ENCODE peak calls at places on chromosomes 2 and 18, in six cellular contexts. One of them, this sample, is unnamed.

GRCh38 chr2:134080759-134081158 is 173.1 kb upstream of the MGAT5 start:
- DNase-seq in right atrium auricular region: no peak
- DNase-seq in stomach: no peak
- DNase-seq in bronchial epithelial cell: no peak
- DNase-seq in astrocyte of the spinal cord: no peak
- DNase-seq in IMR-90: no peak
- DNase-seq in this sample: no peak

GRCh38 chr18:24270358-24270936 is 127.2 kb downstream of the OSBPL1A start:
- DNase-seq in right atrium auricular region: no peak
- DNase-seq in stomach: no peak
- DNase-seq in bronchial epithelial cell: peak; percentile 6
- DNase-seq in astrocyte of the spinal cord: peak; percentile 15
- DNase-seq in IMR-90: peak; percentile 8
- DNase-seq in this sample: no peak

GRCh38 chr18:54679318-54680149 is 88.5 kb downstream of the DYNAP start:
- DNase-seq in right atrium auricular region: no peak
- DNase-seq in stomach: no peak
- DNase-seq in bronchial epithelial cell: peak; percentile 77
- DNase-seq in astrocyte of the spinal cord: peak; percentile 89
- DNase-seq in IMR-90: peak; percentile 83
- DNase-seq in this sample: peak; percentile 73

GRCh38 chr2:104563398-104564024 is 290.4 kb upstream of the POU3F3 start:
- DNase-seq in right atrium auricular region: no peak
- DNase-seq in stomach: no peak
- DNase-seq in bronchial epithelial cell: no peak
- DNase-seq in astrocyte of the spinal cord: peak; percentile 7
- DNase-seq in IMR-90: no peak
- DNase-seq in this sample: no peak

GRCh38 chr2:173881886-173882285 is 83.3 kb downstream of the SP3 start:
- DNase-seq in right atrium auricular region: no peak
- DNase-seq in stomach: no peak
- DNase-seq in bronchial epithelial cell: peak; percentile 59
- DNase-seq in astrocyte of the spinal cord: no peak
- DNase-seq in IMR-90: peak; percentile 3
- DNase-seq in this sample: no peak

GRCh38 chr18:74897971-74898657 is 300.4 kb downstream of the ZNF407 start:
- DNase-seq in right atrium auricular region: no peak
- DNase-seq in stomach: no peak
- DNase-seq in bronchial epithelial cell: peak; percentile 66
- DNase-seq in astrocyte of the spinal cord: peak; percentile 76
- DNase-seq in IMR-90: peak; percentile 85
- DNase-seq in this sample: peak; percentile 29

GRCh38 chr2:168159754-168160585 is 87.4 kb downstream of the STK39 start:
- DNase-seq in right atrium auricular region: no peak
- DNase-seq in stomach: no peak
- DNase-seq in bronchial epithelial cell: no peak
- DNase-seq in astrocyte of the spinal cord: no peak
- DNase-seq in IMR-90: no peak
- DNase-seq in this sample: no peak

GRCh38 chr2:85579266-85579935 is 2.0 kb downstream of the VAMP8 start:
- DNase-seq in right atrium auricular region: peak; percentile 67
- DNase-seq in stomach: no peak
- DNase-seq in bronchial epithelial cell: no peak
- DNase-seq in astrocyte of the spinal cord: peak; percentile 52
- DNase-seq in IMR-90: no peak
- DNase-seq in this sample: no peak

GRCh38 chr2:120476141-120476540 is 130.2 kb downstream of the INHBB start:
- DNase-seq in right atrium auricular region: no peak
- DNase-seq in stomach: peak; percentile 38
- DNase-seq in bronchial epithelial cell: peak; percentile 81
- DNase-seq in astrocyte of the spinal cord: no peak
- DNase-seq in IMR-90: no peak
- DNase-seq in this sample: no peak

GRCh38 chr18:10953672-10954071 is 195.7 kb downstream of the PIEZO2 start:
- DNase-seq in right atrium auricular region: no peak
- DNase-seq in stomach: no peak
- DNase-seq in bronchial epithelial cell: no peak
- DNase-seq in astrocyte of the spinal cord: no peak
- DNase-seq in IMR-90: no peak
- DNase-seq in this sample: peak; percentile 31
- TF ChIP-seq CTCF in right atrium auricular region: no peak
- TF ChIP-seq CTCF in stomach: no peak
- TF ChIP-seq CTCF in bronchial epithelial cell: no peak
- TF ChIP-seq CTCF in astrocyte of the spinal cord: no peak
- TF ChIP-seq CTCF in IMR-90: no peak
- TF ChIP-seq CTCF in this sample: no peak

GRCh38 chr2:96264086-96264485 is 1.7 kb downstream of the TMEM127 start:
- DNase-seq in right atrium auricular region: no peak
- DNase-seq in stomach: no peak
- DNase-seq in bronchial epithelial cell: no peak
- DNase-seq in astrocyte of the spinal cord: no peak
- DNase-seq in IMR-90: peak; percentile 29
- DNase-seq in this sample: no peak

GRCh38 chr2:96265840-96266569 is at the start of the genes CIAO1 and TMEM127:
- DNase-seq in right atrium auricular region: peak; percentile 99
- DNase-seq in stomach: peak; percentile 99
- DNase-seq in bronchial epithelial cell: peak; percentile 92
- DNase-seq in astrocyte of the spinal cord: peak; percentile 98
- DNase-seq in IMR-90: peak; percentile 98
- DNase-seq in this sample: peak; percentile 89

GRCh38 chr2:96264656-96265348 is 995 bp downstream of the TMEM127 start:
- DNase-seq in right atrium auricular region: no peak
- DNase-seq in stomach: no peak
- DNase-seq in bronchial epithelial cell: no peak
- DNase-seq in astrocyte of the spinal cord: peak; percentile 46
- DNase-seq in IMR-90: peak; percentile 29
- DNase-seq in this sample: no peak

GRCh38 chr2:96267159-96267971 is 1.3 kb downstream of the CIAO1 start:
- DNase-seq in right atrium auricular region: no peak
- DNase-seq in stomach: peak; percentile 40
- DNase-seq in bronchial epithelial cell: no peak
- DNase-seq in astrocyte of the spinal cord: peak; percentile 38
- DNase-seq in IMR-90: peak; percentile 37
- DNase-seq in this sample: no peak

GRCh38 chr2:96265349-96265839 is 403 bp downstream of the TMEM127 start:
- DNase-seq in right atrium auricular region: no peak
- DNase-seq in stomach: peak; percentile 36
- DNase-seq in bronchial epithelial cell: no peak
- DNase-seq in astrocyte of the spinal cord: no peak
- DNase-seq in IMR-90: no peak
- DNase-seq in this sample: no peak
- H3K4me3 ChIP-seq in right atrium auricular region: peak overlapping the region; percentile 98
- H3K4me3 ChIP-seq in stomach: peak overlapping the region; percentile 96
- H3K4me3 ChIP-seq in bronchial epithelial cell: peak overlapping the region; percentile 98
- H3K4me3 ChIP-seq in astrocyte of the spinal cord: peak overlapping the region; percentile 96
- H3K4me3 ChIP-seq in IMR-90: peak overlapping the region; percentile 81
- H3K4me3 ChIP-seq in this sample: peak overlapping the region; percentile 95

GRCh38 chr18:32472841-32473240 is 2.2 kb upstream of the GAREM1 start:
- DNase-seq in right atrium auricular region: no peak
- DNase-seq in stomach: no peak
- DNase-seq in bronchial epithelial cell: no peak
- DNase-seq in astrocyte of the spinal cord: no peak
- DNase-seq in IMR-90: no peak
- DNase-seq in this sample: no peak
- TF ChIP-seq CTCF in right atrium auricular region: no peak
- TF ChIP-seq CTCF in stomach: no peak
- TF ChIP-seq CTCF in bronchial epithelial cell: no peak
- TF ChIP-seq CTCF in astrocyte of the spinal cord: no peak
- TF ChIP-seq CTCF in IMR-90: no peak
- TF ChIP-seq CTCF in this sample: no peak

GRCh38 chr2:8638327-8638726 is 43.5 kb upstream of the ID2 start:
- DNase-seq in right atrium auricular region: no peak
- DNase-seq in stomach: no peak
- DNase-seq in bronchial epithelial cell: no peak
- DNase-seq in astrocyte of the spinal cord: no peak
- DNase-seq in IMR-90: no peak
- DNase-seq in this sample: no peak

GRCh38 chr2:8639122-8639635 is 42.7 kb upstream of the ID2 start:
- DNase-seq in right atrium auricular region: no peak
- DNase-seq in stomach: no peak
- DNase-seq in bronchial epithelial cell: no peak
- DNase-seq in astrocyte of the spinal cord: no peak
- DNase-seq in IMR-90: no peak
- DNase-seq in this sample: no peak

GRCh38 chr2:8636041-8636491 is 45.8 kb upstream of the ID2 start:
- DNase-seq in right atrium auricular region: no peak
- DNase-seq in stomach: no peak
- DNase-seq in bronchial epithelial cell: no peak
- DNase-seq in astrocyte of the spinal cord: peak; percentile 4
- DNase-seq in IMR-90: peak; percentile 36
- DNase-seq in this sample: no peak

GRCh38 chr2:8634466-8635172 is 47.2 kb upstream of the ID2 start:
- DNase-seq in right atrium auricular region: no peak
- DNase-seq in stomach: no peak
- DNase-seq in bronchial epithelial cell: no peak
- DNase-seq in astrocyte of the spinal cord: no peak
- DNase-seq in IMR-90: no peak
- DNase-seq in this sample: no peak

DNA sequence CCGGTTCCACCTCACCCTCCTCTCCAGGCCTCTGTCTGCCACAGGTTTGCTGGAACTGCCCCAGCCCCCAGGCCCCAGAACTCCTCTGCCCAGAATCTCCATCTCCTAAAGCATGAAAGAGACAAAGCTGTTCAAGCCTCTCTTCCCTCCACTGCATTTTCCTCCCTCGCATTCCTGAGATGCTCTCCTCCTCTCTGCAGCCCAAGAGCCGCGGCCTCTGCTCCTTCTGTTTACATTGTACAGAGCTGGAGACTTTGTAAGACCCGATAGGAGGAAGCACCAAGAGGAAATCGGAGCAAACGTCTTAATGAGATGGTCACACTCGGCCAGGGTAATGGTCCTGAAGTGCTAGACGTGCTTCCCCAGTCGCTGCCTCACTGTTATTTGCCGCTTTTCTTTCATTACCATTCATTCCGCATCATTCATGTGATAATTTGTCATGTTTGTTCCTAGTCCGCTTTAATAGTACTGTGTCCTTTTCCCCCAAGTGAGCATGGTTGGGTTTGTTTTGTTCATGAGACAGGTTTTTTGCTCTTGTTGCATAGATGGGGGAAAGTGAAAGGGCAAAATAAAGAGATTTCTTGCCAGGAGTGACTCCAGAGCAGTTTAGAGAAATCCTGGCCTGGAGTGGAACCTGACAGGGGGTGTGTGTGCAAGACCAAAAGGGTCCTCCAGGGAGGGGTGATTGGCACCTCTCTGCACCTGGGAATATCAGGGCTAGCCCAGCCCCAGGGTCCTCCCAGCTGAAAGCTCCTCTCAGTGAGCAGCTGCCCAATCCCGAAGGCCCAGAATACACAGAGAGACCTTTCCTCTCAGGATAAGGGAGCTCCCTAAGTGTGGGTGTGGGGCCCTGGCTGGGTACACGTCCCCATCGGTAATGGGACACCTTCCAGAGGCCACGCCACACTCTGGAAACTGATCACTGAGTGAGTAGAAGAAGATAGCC is 44.9 kb upstream of the ID2 start:
- DNase-seq in right atrium auricular region: no peak
- DNase-seq in stomach: no peak
- DNase-seq in bronchial epithelial cell: no peak
- DNase-seq in astrocyte of the spinal cord: peak; percentile 47
- DNase-seq in IMR-90: peak; percentile 68
- DNase-seq in this sample: no peak
- H3K4me3 ChIP-seq in right atrium auricular region: no peak overlapping the region
- H3K4me3 ChIP-seq in stomach: no peak overlapping the region
- H3K4me3 ChIP-seq in bronchial epithelial cell: no peak overlapping the region
- H3K4me3 ChIP-seq in astrocyte of the spinal cord: no peak overlapping the region
- H3K4me3 ChIP-seq in IMR-90: no peak overlapping the region
- H3K4me3 ChIP-seq in this sample: no peak overlapping the region

GRCh38 chr2:223457301-223457700 is 144.9 kb downstream of the SCG2 start:
- DNase-seq in right atrium auricular region: no peak
- DNase-seq in stomach: no peak
- DNase-seq in bronchial epithelial cell: no peak
- DNase-seq in astrocyte of the spinal cord: no peak
- DNase-seq in IMR-90: no peak
- DNase-seq in this sample: no peak

GRCh38 chr2:223460774-223461211 is 141.4 kb downstream of the SCG2 start:
- DNase-seq in right atrium auricular region: no peak
- DNase-seq in stomach: no peak
- DNase-seq in bronchial epithelial cell: peak; percentile 79
- DNase-seq in astrocyte of the spinal cord: peak; percentile 41
- DNase-seq in IMR-90: peak; percentile 82
- DNase-seq in this sample: peak; percentile 45

GRCh38 chr2:223464071-223464470 is 138.1 kb downstream of the SCG2 start:
- DNase-seq in right atrium auricular region: no peak
- DNase-seq in stomach: no peak
- DNase-seq in bronchial epithelial cell: no peak
- DNase-seq in astrocyte of the spinal cord: peak; percentile 47
- DNase-seq in IMR-90: peak; percentile 24
- DNase-seq in this sample: no peak

GRCh38 chr2:223459328-223459939 is 142.7 kb downstream of the SCG2 start:
- DNase-seq in right atrium auricular region: no peak
- DNase-seq in stomach: no peak
- DNase-seq in bronchial epithelial cell: peak; percentile 29
- DNase-seq in astrocyte of the spinal cord: peak; percentile 61
- DNase-seq in IMR-90: peak; percentile 44
- DNase-seq in this sample: no peak
- TF ChIP-seq CTCF in right atrium auricular region: peak; percentile 26
- TF ChIP-seq CTCF in stomach: no peak
- TF ChIP-seq CTCF in bronchial epithelial cell: peak; percentile 23
- TF ChIP-seq CTCF in astrocyte of the spinal cord: peak; percentile 40
- TF ChIP-seq CTCF in IMR-90: peak; percentile 53
- TF ChIP-seq CTCF in this sample: peak; percentile 13

GRCh38 chr2:72917875-72918660 is 749 bp downstream of the EMX1 start:
- DNase-seq in right atrium auricular region: no peak
- DNase-seq in stomach: peak; percentile 24
- DNase-seq in bronchial epithelial cell: no peak
- DNase-seq in astrocyte of the spinal cord: no peak
- DNase-seq in IMR-90: no peak
- DNase-seq in this sample: no peak
- H3K4me3 ChIP-seq in right atrium auricular region: peak overlapping the region; percentile 4
- H3K4me3 ChIP-seq in stomach: peak overlapping the region; percentile 43
- H3K4me3 ChIP-seq in bronchial epithelial cell: peak overlapping the region; percentile 8
- H3K4me3 ChIP-seq in astrocyte of the spinal cord: no peak overlapping the region
- H3K4me3 ChIP-seq in IMR-90: no peak overlapping the region
- H3K4me3 ChIP-seq in this sample: no peak overlapping the region

GRCh38 chr2:200050921-200051620 is 95.7 kb downstream of the MAIP1 start:
- DNase-seq in right atrium auricular region: no peak
- DNase-seq in stomach: no peak
- DNase-seq in bronchial epithelial cell: no peak
- DNase-seq in astrocyte of the spinal cord: no peak
- DNase-seq in IMR-90: no peak
- DNase-seq in this sample: no peak

GRCh38 chr2:200051621-200051945 is 96.2 kb downstream of the MAIP1 start:
- DNase-seq in right atrium auricular region: no peak
- DNase-seq in stomach: no peak
- DNase-seq in bronchial epithelial cell: peak; percentile 23
- DNase-seq in astrocyte of the spinal cord: no peak
- DNase-seq in IMR-90: no peak
- DNase-seq in this sample: no peak

GRCh38 chr2:200056105-200056504 is 100.7 kb downstream of the MAIP1 start:
- DNase-seq in right atrium auricular region: no peak
- DNase-seq in stomach: no peak
- DNase-seq in bronchial epithelial cell: no peak
- DNase-seq in astrocyte of the spinal cord: no peak
- DNase-seq in IMR-90: no peak
- DNase-seq in this sample: no peak

GRCh38 chr2:200052627-200053026 is 97.2 kb downstream of the MAIP1 start:
- DNase-seq in right atrium auricular region: no peak
- DNase-seq in stomach: no peak
- DNase-seq in bronchial epithelial cell: no peak
- DNase-seq in astrocyte of the spinal cord: no peak
- DNase-seq in IMR-90: no peak
- DNase-seq in this sample: no peak

GRCh38 chr2:200054681-200055468 is 99.5 kb downstream of the MAIP1 start:
- DNase-seq in right atrium auricular region: no peak
- DNase-seq in stomach: no peak
- DNase-seq in bronchial epithelial cell: no peak
- DNase-seq in astrocyte of the spinal cord: no peak
- DNase-seq in IMR-90: no peak
- DNase-seq in this sample: no peak
- TF ChIP-seq CTCF in right atrium auricular region: no peak
- TF ChIP-seq CTCF in stomach: no peak
- TF ChIP-seq CTCF in bronchial epithelial cell: no peak
- TF ChIP-seq CTCF in astrocyte of the spinal cord: peak; percentile 17
- TF ChIP-seq CTCF in IMR-90: peak; percentile 10
- TF ChIP-seq CTCF in this sample: no peak

This sample was measured in HFF-Myc.